ENCODE peak calls at places on chromosomes 13 and 19, in four cellular contexts. A, J, G and Q are unnamed samples.

GRCh38 chr19:50486823-50487515 is 10.3 kb upstream of the GARIN5A start:
- DNase-seq in A (no peak), J (no peak), G (peak), Q (peak)

GRCh38 chr13:34756572-34756971 is 185.5 kb upstream of the NBEA start:
- DNase-seq in A (no peak), J (no peak), G (no peak), Q (no peak)

GRCh38 chr13:71801781-71802180 is 65.2 kb downstream of the DACH1 start:
- DNase-seq in A (no peak), J (no peak), G (no peak), Q (no peak)

GRCh38 chr13:60158321-60158801 is 5.4 kb downstream of the DIAPH3 start:
- DNase-seq in A (no peak), J (peak), G (no peak), Q (no peak)

GRCh38 chr19:34837262-34837661 is 64.2 kb upstream of the ZNF599 start:
- DNase-seq in A (peak), J (no peak), G (no peak), Q (no peak)

GRCh38 chr13:95155504-95155903 is 145.7 kb downstream of the ABCC4 start:
- DNase-seq in A (no peak), J (no peak), G (no peak), Q (no peak)

GRCh38 chr19:1324792-1325567 is 39.3 kb downstream of the EFNA2 start:
- DNase-seq in A (peak), J (peak), G (peak), Q (peak)

GRCh38 chr13:46951516-46951915 is 54.7 kb upstream of the HTR2A start:
- DNase-seq in A (no peak), J (no peak), G (no peak), Q (no peak)

GRCh38 chr19:54883228-54883627 is 9.2 kb downstream of the FCAR start:
- DNase-seq in A (no peak), J (no peak), G (no peak), Q (no peak)

GRCh38 chr19:3266792-3267469 is 42.5 kb downstream of the CELF5 start:
- DNase-seq in A (no peak), J (peak), G (peak), Q (no peak)

GRCh38 chr19:2529473-2529918 is 53.6 kb downstream of the GADD45B start:
- DNase-seq in A (no peak), J (peak), G (no peak), Q (no peak)

GRCh38 chr13:102983496-102983895 is 82.7 kb downstream of the SLC10A2 start:
- DNase-seq in A (no peak), J (no peak), G (no peak), Q (no peak)

GRCh38 chr19:19061491-19061890 is 2.3 kb upstream of the SLC25A42 start:
- DNase-seq in A (peak), J (peak), G (no peak), Q (no peak)

GRCh38 chr13:110555601-110556223 is 5.8 kb downstream of the RAB20 start:
- DNase-seq in A (peak), J (no peak), G (no peak), Q (no peak)

GRCh38 chr13:26325876-26326275 is 71.9 kb downstream of the CDK8 start:
- DNase-seq in A (no peak), J (no peak), G (no peak), Q (no peak)

GRCh38 chr19:57096640-57097361 is 23.0 kb upstream of the USP29 start:
- DNase-seq in A (no peak), J (no peak), G (no peak), Q (no peak)

GRCh38 chr13:110014719-110015118 is 228.3 kb upstream of the IRS2 start:
- DNase-seq in A (no peak), J (no peak), G (no peak), Q (no peak)

GRCh38 chr19:38452430-38453366 is 19.2 kb downstream of the RYR1 start:
- DNase-seq in A (no peak), J (peak), G (peak), Q (peak)

GRCh38 chr19:29603308-29603707 is 2.8 kb upstream of the POP4 start:
- DNase-seq in A (no peak), J (no peak), G (no peak), Q (no peak)

GRCh38 chr19:40416918-40417713 is 3.9 kb upstream of the PRX start:
- DNase-seq in A (peak), J (peak), G (peak), Q (peak)

GRCh38 chr13:60887711-60888110 is 490.7 kb downstream of the TDRD3 start:
- DNase-seq in A (no peak), J (no peak), G (no peak), Q (no peak)

GRCh38 chr13:22270881-22271280 is 600.0 kb downstream of the FGF9 start:
- DNase-seq in A (no peak), J (no peak), G (no peak), Q (no peak)

GRCh38 chr13:20408181-20408580 is 117.5 kb downstream of the CRYL1 start:
- DNase-seq in A (peak), J (no peak), G (no peak), Q (no peak)

GRCh38 chr19:3094638-3095374 is 644 bp downstream of the GNA11 start:
- DNase-seq in A (no peak), J (peak), G (no peak), Q (peak)

GRCh38 chr13:88932950-88933349 is 1261.8 kb downstream of the SLITRK5 start:
- DNase-seq in A (no peak), J (no peak), G (no peak), Q (no peak)

GRCh38 chr19:13804830-13805683 is 9.8 kb downstream of the ZSWIM4 start:
- DNase-seq in A (no peak), J (peak), G (peak), Q (peak)
- TF ChIP-seq CTCF in A (no peak), J (no peak), G (peak), Q (no peak)

DNA sequence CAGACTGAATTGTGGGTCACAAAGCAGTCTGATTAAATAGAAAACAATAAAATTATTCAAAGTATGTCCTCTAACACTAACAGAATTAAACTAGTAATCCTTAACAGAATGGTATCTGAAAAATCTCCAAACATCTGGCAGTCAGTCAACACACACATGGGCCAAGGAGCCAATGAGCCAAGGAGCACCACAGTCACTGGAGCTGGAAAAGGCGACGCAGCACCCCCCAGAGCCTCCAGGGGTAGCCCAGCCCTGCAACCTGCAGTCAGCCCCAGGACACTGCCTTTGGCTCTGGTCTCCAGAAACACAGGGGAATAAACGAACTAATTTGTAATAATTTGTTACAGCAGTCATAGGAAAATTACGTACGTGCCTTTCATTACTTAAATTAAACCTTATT is 12.3 kb downstream of the TUBGCP3 start:
- DNase-seq in A (no peak), J (no peak), G (peak), Q (no peak)
- TF ChIP-seq CTCF in A (no peak), J (no peak), G (peak), Q (no peak)

GRCh38 chr19:45467456-45468158 is at the start of gene FOSB:
- DNase-seq in A (peak), J (peak), G (peak), Q (peak)
- TF ChIP-seq CTCF in A (no peak), J (no peak), G (no peak), Q (no peak)

DNA sequence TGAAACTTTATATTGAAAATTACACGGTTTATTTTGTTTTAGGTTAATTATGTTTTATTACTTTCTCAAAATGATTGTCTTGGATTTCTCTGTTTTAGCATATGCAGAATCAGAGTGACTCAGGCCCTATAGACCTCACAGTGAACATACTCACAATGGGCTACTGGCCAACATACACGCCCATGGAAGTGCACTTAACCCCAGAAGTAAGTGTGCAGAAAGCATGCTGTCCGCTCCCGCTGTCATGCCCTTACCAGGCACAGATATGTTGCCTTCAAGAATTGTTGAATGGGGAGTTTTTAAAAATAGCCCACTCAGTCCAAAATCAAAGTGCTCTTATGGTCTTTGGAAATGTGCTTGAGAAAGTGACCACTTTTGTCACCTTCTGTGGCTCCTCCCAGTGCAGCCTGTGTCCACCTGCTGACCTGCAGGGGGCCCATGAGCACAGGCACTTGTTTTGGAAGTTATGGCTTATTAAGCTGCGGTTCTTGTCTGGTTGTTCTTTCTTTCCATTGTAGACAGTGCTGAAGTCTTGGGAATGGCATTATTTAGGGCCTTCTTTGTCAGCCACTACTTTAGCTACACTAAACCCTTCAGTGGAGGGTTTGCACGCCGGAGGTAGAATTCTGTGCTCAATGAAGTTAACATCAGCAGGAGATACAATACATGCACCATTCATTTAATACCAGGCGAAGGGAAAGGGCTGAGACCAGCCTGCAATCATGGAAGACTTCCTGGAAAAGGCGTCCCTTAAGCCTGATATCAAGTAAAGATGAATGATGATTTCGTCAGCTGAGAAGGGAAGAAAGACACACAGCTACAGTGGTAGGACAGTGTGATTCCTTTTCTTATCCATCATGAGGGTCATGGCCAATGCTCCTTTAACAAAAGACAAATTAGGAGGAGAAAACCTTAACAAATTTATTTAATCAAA is 36.7 kb downstream of the CUL4A start:
- DNase-seq in A (no peak), J (no peak), G (peak), Q (no peak)
- TF ChIP-seq CTCF in A (no peak), J (peak), G (peak), Q (no peak)